ENCODE peak calls at places on chromosomes 12 and 14, in eight cellular contexts. E, O, X, J, P, V, Z and U are unnamed samples.

GRCh38 chr14:73862480-73862879 is 10.8 kb downstream of the PTGR2 start:
- DNase-seq in E (no peak), O (no peak), X (no peak), J (no peak), P (no peak), V (no peak), Z (no peak), U (no peak)

GRCh38 chr14:66045572-66046021 is 440.6 kb upstream of the CCDC196 start:
- DNase-seq in E (no peak), O (no peak), X (no peak), J (no peak), P (no peak), V (no peak), Z (no peak), U (no peak)

GRCh38 chr12:128088926-128089325 is 178.0 kb upstream of the TMEM132C start:
- DNase-seq in E (no peak), O (no peak), X (no peak), J (no peak), P (no peak), V (no peak), Z (no peak), U (no peak)

GRCh38 chr12:107402041-107403022 is 283.3 kb upstream of the PWP1 start:
- DNase-seq in E (peak), O (no peak), X (no peak), J (no peak), P (peak), V (peak), Z (peak), U (peak)

GRCh38 chr14:74572829-74573360 is 39.1 kb downstream of the LTBP2 start:
- DNase-seq in E (no peak), O (no peak), X (no peak), J (no peak), P (no peak), V (no peak), Z (no peak), U (no peak)

GRCh38 chr12:17511369-17511768 is 578.6 kb downstream of the RERGL start:
- DNase-seq in E (no peak), O (no peak), X (no peak), J (no peak), P (no peak), V (no peak), Z (no peak), U (no peak)

GRCh38 chr12:108815875-108816594 is 41.3 kb downstream of the SSH1 start:
- DNase-seq in E (no peak), O (no peak), X (no peak), J (no peak), P (no peak), V (no peak), Z (no peak), U (no peak)

GRCh38 chr14:97177016-97177415 is 379.8 kb downstream of the VRK1 start:
- DNase-seq in E (peak), O (no peak), X (no peak), J (no peak), P (peak), V (no peak), Z (no peak), U (no peak)

GRCh38 chr12:170361-171225 is 43.4 kb downstream of the SLC6A12 start:
- DNase-seq in E (no peak), O (no peak), X (no peak), J (no peak), P (no peak), V (no peak), Z (no peak), U (no peak)

GRCh38 chr12:101946233-101946611 is 68.8 kb downstream of the DRAM1 start:
- DNase-seq in E (no peak), O (no peak), X (no peak), J (no peak), P (no peak), V (no peak), Z (no peak), U (no peak)

GRCh38 chr14:76775695-76776305 is 14.5 kb downstream of the VASH1 start:
- DNase-seq in E (no peak), O (no peak), X (no peak), J (peak), P (no peak), V (no peak), Z (no peak), U (no peak)

GRCh38 chr12:21526053-21526452 is at the start of gene SPX:
- DNase-seq in E (no peak), O (no peak), X (no peak), J (no peak), P (no peak), V (no peak), Z (no peak), U (no peak)

GRCh38 chr14:50608302-50608851 is 48.4 kb downstream of the ATL1 start:
- DNase-seq in E (no peak), O (no peak), X (no peak), J (no peak), P (no peak), V (no peak), Z (no peak), U (no peak)

GRCh38 chr14:99666533-99666932 is 17.6 kb upstream of the CYP46A1 start:
- DNase-seq in E (no peak), O (no peak), X (peak), J (no peak), P (no peak), V (no peak), Z (no peak), U (no peak)

GRCh38 chr12:69570545-69571399 is 14.5 kb upstream of the CCT2 start:
- DNase-seq in E (peak), O (no peak), X (no peak), J (no peak), P (peak), V (peak), Z (peak), U (peak)

GRCh38 chr12:12800406-12801180 is 12.6 kb upstream of the DDX47 start:
- DNase-seq in E (peak), O (no peak), X (no peak), J (no peak), P (no peak), V (no peak), Z (no peak), U (no peak)

GRCh38 chr12:93563807-93564538 is 8.5 kb upstream of the SOCS2 start:
- DNase-seq in E (peak), O (no peak), X (no peak), J (no peak), P (peak), V (no peak), Z (no peak), U (no peak)

GRCh38 chr12:132710422-132711168 is at the start of gene PGAM5:
- DNase-seq in E (peak), O (peak), X (peak), J (peak), P (peak), V (peak), Z (peak), U (peak)

GRCh38 chr12:19404232-19404880 is 34.9 kb upstream of the AEBP2 start:
- DNase-seq in E (no peak), O (no peak), X (no peak), J (no peak), P (peak), V (no peak), Z (no peak), U (no peak)

GRCh38 chr14:37590096-37590809 is 4.8 kb downstream of the FOXA1 start:
- DNase-seq in E (no peak), O (no peak), X (no peak), J (no peak), P (no peak), V (no peak), Z (no peak), U (no peak)

GRCh38 chr14:99234982-99235491 is 37.0 kb downstream of the BCL11B start:
- DNase-seq in E (no peak), O (peak), X (no peak), J (no peak), P (peak), V (peak), Z (peak), U (peak)